ENCODE peak calls at places on chromosomes 6 and 20, in nine cellular contexts. X, W, V, G, B, S, Z, Y and O are unnamed samples.

GRCh38 chr6:84072452-84072997 is 39.0 kb downstream of the MRAP2 start:
- DNase-seq in X (no peak), W (no peak), V (no peak), G (no peak), B (no peak), S (no peak), Z (no peak), Y (no peak), O (no peak)

GRCh38 chr6:144278659-144279314 is 6.3 kb upstream of the UTRN start:
- DNase-seq in X (no peak), W (no peak), V (no peak), G (no peak), B (no peak), S (no peak), Z (no peak), Y (peak), O (no peak)

GRCh38 chr20:1588166-1588868 is 30.8 kb upstream of the SIRPD start:
- DNase-seq in X (no peak), W (no peak), V (no peak), G (no peak), B (no peak), S (no peak), Z (no peak), Y (peak), O (no peak)

GRCh38 chr6:81656231-81656630 is 96.2 kb downstream of the TENT5A start:
- DNase-seq in X (no peak), W (peak), V (no peak), G (no peak), B (no peak), S (no peak), Z (no peak), Y (no peak), O (no peak)

GRCh38 chr6:64996301-64996700 is 710.7 kb downstream of the EYS start:
- DNase-seq in X (no peak), W (no peak), V (no peak), G (no peak), B (no peak), S (no peak), Z (no peak), Y (no peak), O (no peak)

GRCh38 chr6:39823187-39823815 is 31.1 kb downstream of the DAAM2 start:
- DNase-seq in X (no peak), W (no peak), V (no peak), G (no peak), B (no peak), S (peak), Z (no peak), Y (peak), O (no peak)

GRCh38 chr6:152671146-152671545 is 26.6 kb upstream of the MYCT1 start:
- DNase-seq in X (no peak), W (peak), V (no peak), G (no peak), B (no peak), S (no peak), Z (no peak), Y (peak), O (no peak)

GRCh38 chr6:15907914-15908518 is 220.9 kb upstream of the MYLIP start:
- DNase-seq in X (no peak), W (no peak), V (peak), G (no peak), B (no peak), S (no peak), Z (no peak), Y (no peak), O (no peak)

GRCh38 chr6:158322724-158323560 is 10.7 kb downstream of the TULP4 start:
- DNase-seq in X (no peak), W (peak), V (no peak), G (no peak), B (no peak), S (peak), Z (no peak), Y (peak), O (peak)

GRCh38 chr20:56752274-56752673 is 123.2 kb downstream of the TFAP2C start:
- DNase-seq in X (no peak), W (no peak), V (no peak), G (no peak), B (no peak), S (no peak), Z (no peak), Y (peak), O (no peak)

GRCh38 chr6:17057322-17057721 is 44.5 kb upstream of the STMND1 start:
- DNase-seq in X (no peak), W (no peak), V (no peak), G (no peak), B (no peak), S (no peak), Z (no peak), Y (no peak), O (no peak)

GRCh38 chr6:17059820-17060219 is 42.0 kb upstream of the STMND1 start:
- DNase-seq in X (no peak), W (no peak), V (no peak), G (no peak), B (no peak), S (no peak), Z (no peak), Y (no peak), O (no peak)

GRCh38 chr6:17059022-17059421 is 42.8 kb upstream of the STMND1 start:
- DNase-seq in X (no peak), W (no peak), V (no peak), G (no peak), B (no peak), S (no peak), Z (no peak), Y (no peak), O (no peak)

GRCh38 chr6:17058550-17058949 is 43.3 kb upstream of the STMND1 start:
- DNase-seq in X (no peak), W (no peak), V (no peak), G (no peak), B (no peak), S (no peak), Z (no peak), Y (no peak), O (no peak)

GRCh38 chr6:17061097-17061496 is 40.8 kb upstream of the STMND1 start:
- DNase-seq in X (no peak), W (no peak), V (no peak), G (no peak), B (no peak), S (no peak), Z (no peak), Y (no peak), O (no peak)
- TF ChIP-seq CTCF in X (peak), W (no peak), V (no peak), G (no peak), B (no peak), S (no peak), Z (no peak), Y (no peak), O (no peak)

GRCh38 chr20:44496976-44497375 is 21.3 kb downstream of the TTPAL start:
- DNase-seq in X (peak), W (peak), V (no peak), G (peak), B (no peak), S (peak), Z (no peak), Y (peak), O (peak)
- H3K4me3 ChIP-seq in X (no peak), W (no peak), V (no peak), G (no peak), B (no peak), S (no peak), Z (no peak), Y (no peak), O (no peak)

DNA sequence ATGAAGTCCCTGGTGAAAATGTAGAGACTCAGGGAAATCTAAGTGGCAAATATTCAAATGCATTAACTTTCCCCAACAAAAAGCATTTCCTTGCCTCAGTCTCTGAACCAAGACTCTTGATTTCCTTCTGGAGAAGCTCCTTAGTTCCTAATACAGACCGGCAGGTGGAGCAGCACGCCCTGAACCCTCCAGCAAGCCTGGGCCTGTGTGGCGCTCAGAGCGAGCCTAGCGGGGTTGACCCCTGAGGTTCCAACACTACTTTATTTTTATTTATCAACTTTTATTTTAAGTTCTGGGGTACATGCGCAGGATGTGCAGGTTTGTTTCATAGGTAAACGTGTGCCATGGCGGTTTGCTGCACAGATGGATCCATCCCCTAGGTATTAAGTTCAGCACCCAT is 50.8 kb downstream of the PACRG start:
- DNase-seq in X (no peak), W (no peak), V (no peak), G (no peak), B (no peak), S (no peak), Z (no peak), Y (no peak), O (no peak)
- TF ChIP-seq CTCF in X (no peak), W (no peak), V (no peak), G (no peak), B (no peak), S (no peak), Z (no peak), Y (no peak), O (no peak)

DNA sequence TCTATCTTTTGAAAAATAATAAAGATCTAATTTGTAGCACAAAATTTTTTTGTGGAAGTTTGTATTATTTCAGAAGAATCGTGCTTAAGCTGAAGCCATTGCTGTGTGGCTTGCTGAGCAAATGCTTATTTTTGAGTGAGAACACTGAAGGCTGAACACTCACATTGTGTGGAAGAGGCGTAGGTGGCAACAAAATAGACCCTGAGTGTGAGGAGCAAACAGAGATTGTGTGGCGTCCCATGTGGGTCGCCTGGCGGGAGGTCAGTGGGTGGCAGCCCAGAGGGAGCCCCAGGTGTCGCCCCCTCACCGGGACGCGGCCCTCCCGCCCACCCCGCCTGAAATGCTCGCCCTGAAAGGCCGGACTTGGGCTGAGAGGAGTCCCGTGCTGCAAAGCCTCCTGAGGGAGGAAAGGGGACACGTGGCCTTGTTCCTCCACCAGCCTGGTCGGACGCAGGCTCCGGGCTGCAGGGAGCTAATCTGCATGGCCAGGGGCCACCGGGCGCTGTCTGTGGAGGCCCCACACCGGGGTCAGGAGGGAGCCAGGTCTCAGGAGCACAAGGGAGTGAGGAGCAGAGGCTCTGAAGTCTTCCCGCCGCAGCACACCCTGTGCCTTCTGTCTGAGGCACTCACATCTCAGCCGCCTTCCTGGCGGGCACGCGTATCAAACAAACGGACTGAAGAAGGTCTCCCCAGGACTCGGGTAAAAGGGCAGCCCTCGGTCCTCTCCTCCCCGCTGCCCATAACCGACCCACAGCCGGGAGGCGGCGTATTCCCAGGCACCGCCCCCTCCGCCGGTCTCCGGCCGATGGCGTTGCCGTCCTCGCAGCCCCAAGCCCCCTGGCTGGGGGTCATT is 15.9 kb downstream of the DDO start:
- DNase-seq in X (no peak), W (no peak), V (no peak), G (no peak), B (no peak), S (peak), Z (no peak), Y (peak), O (no peak)
- H3K4me3 ChIP-seq in X (no peak), W (no peak), V (peak), G (peak), B (peak), S (peak), Z (peak), Y (peak), O (peak)